ENCODE peak calls at places on chromosomes 13 and 19, in four cellular contexts. T, X, P and F are unnamed samples.

GRCh38 chr19:45186509-45187334 is 8.1 kb downstream of the BLOC1S3 start:
- DNase-seq in X (no peak), P (no peak), T (no peak), F (no peak)

GRCh38 chr19:2231621-2232221 is 4.4 kb downstream of the PLEKHJ1 start:
- DNase-seq in P (no peak), T (no peak), X (no peak), F (no peak)

GRCh38 chr13:73018336-73018735 is 40.5 kb upstream of the KLF5 start:
- DNase-seq in X (no peak), T (no peak), P (no peak), F (no peak)

GRCh38 chr13:112057736-112058518 is 9.0 kb upstream of the SOX1 start:
- DNase-seq in P (no peak), X (no peak), T (no peak), F (no peak)

GRCh38 chr13:97302611-97303010 is 80.5 kb downstream of the MBNL2 start:
- DNase-seq in T (no peak), P (no peak), X (no peak), F (no peak)

GRCh38 chr19:4584670-4585460 is 25.4 kb upstream of the SEMA6B start:
- DNase-seq in P (no peak), X (no peak), T (no peak), F (no peak)

GRCh38 chr13:110797230-110797877 is 83.9 kb downstream of the ING1 start:
- DNase-seq in X (no peak), T (no peak), P (no peak), F (no peak)

GRCh38 chr13:40389081-40389641 is 277.3 kb downstream of the FOXO1 start:
- DNase-seq in X (no peak), T (no peak), P (no peak), F (no peak)

GRCh38 chr19:51111606-51112005 is 3.4 kb upstream of the CTU1 start:
- DNase-seq in T (no peak), P (no peak), X (no peak), F (no peak)

GRCh38 chr13:95834134-95834765 is 157.3 kb downstream of the DNAJC3 start:
- DNase-seq in T (peak; percentile 70), P (no peak), X (peak; percentile 52), F (peak; percentile 33)

GRCh38 chr19:1211494-1212234 is 6.1 kb downstream of the STK11 start:
- DNase-seq in P (no peak), T (peak; percentile 66), X (peak; percentile 57), F (no peak)

GRCh38 chr13:112096959-112097358 is 30.0 kb downstream of the SOX1 start:
- DNase-seq in X (no peak), T (no peak), P (no peak), F (no peak)

GRCh38 chr13:112869202-112870061 is 99.6 kb upstream of the MCF2L start:
- DNase-seq in T (no peak), P (no peak), X (no peak), F (no peak)

GRCh38 chr13:113183450-113184129 is 24.9 kb downstream of the PCID2 start:
- DNase-seq in P (no peak), X (no peak), T (no peak), F (no peak)

GRCh38 chr19:41997121-41997850 is 3.3 kb upstream of the ATP1A3 start:
- DNase-seq in X (peak; percentile 23), T (no peak), P (no peak), F (no peak)

GRCh38 chr13:28494861-28495585 is at the start of gene FLT1:
- DNase-seq in X (peak; percentile 21), P (no peak), T (peak; percentile 77), F (no peak)

GRCh38 chr13:114043421-114044053 is 69.7 kb upstream of the C13orf46 start:
- DNase-seq in T (peak; percentile 91), X (no peak), P (peak; percentile 55), F (no peak)

GRCh38 chr19:18023596-18024212 is 15.7 kb downstream of the ARRDC2 start:
- DNase-seq in P (peak; percentile 84), T (peak; percentile 94), X (no peak), F (no peak)

GRCh38 chr19:33883869-33884519 is 87.3 kb downstream of the KCTD15 start:
- DNase-seq in X (no peak), T (no peak), P (no peak), F (no peak)

GRCh38 chr19:29121684-29122083 is 91.3 kb downstream of the UQCRFS1 start:
- DNase-seq in T (no peak), P (no peak), X (no peak), F (peak; percentile 5)

GRCh38 chr13:43787998-43788397 is 1.2 kb upstream of the ENOX1 start:
- DNase-seq in T (no peak), X (no peak), P (no peak), F (no peak)

GRCh38 chr13:99812611-99813010 is 159.0 kb downstream of the ZIC5 start:
- DNase-seq in P (no peak), X (no peak), T (no peak), F (no peak)

GRCh38 chr13:113170503-113170902 is 12.1 kb downstream of the PROZ start:
- DNase-seq in P (no peak), X (no peak), T (no peak), F (no peak)

GRCh38 chr19:52336976-52337375 is 933 bp downstream of the ZNF610 start:
- DNase-seq in P (no peak), T (no peak), X (no peak), F (no peak)

GRCh38 chr19:1313695-1314613 is 28.3 kb downstream of the EFNA2 start:
- DNase-seq in X (no peak), T (no peak), P (no peak), F (no peak)

GRCh38 chr19:1505991-1506881 is 6.6 kb downstream of the ADAMTSL5 start:
- DNase-seq in P (no peak), T (no peak), X (no peak), F (no peak)

GRCh38 chr13:22018297-22019210 is 347.7 kb downstream of the FGF9 start:
- DNase-seq in X (no peak), P (no peak), T (no peak), F (no peak)

GRCh38 chr13:65638572-65639168 is 1591.5 kb downstream of the PCDH9 start:
- DNase-seq in P (no peak), T (no peak), X (peak; percentile 2), F (peak; percentile 33)

GRCh38 chr13:47076536-47076935 is 179.7 kb upstream of the HTR2A start:
- DNase-seq in X (no peak), T (no peak), P (no peak), F (no peak)

GRCh38 chr19:35509861-35510625 is 3.4 kb downstream of the DMKN start:
- DNase-seq in X (peak; percentile 82), T (peak; percentile 76), P (no peak), F (peak; percentile 88)
- H3K4me3 ChIP-seq in X (peak overlapping the region; percentile 75), T (peak overlapping the region; percentile 47), P (peak overlapping the region; percentile 67), F (peak overlapping the region; percentile 96)

GRCh38 chr19:7987084-7987768 is 18.2 kb downstream of the ELAVL1 start:
- DNase-seq in P (no peak), T (no peak), X (no peak), F (no peak)
- H3K27ac ChIP-seq in P (no peak overlapping the region), T (no peak overlapping the region), X (no peak overlapping the region), F (no peak overlapping the region)

GRCh38 chr19:30853036-30853435 is 480.9 kb downstream of the ZNF536 start:
- DNase-seq in X (no peak), T (no peak), P (no peak), F (no peak)
- H3K4me3 ChIP-seq in X (no peak overlapping the region), T (no peak overlapping the region), P (no peak overlapping the region), F (no peak overlapping the region)

GRCh38 chr13:93025984-93026383 is 200.6 kb upstream of the GPC6 start:
- DNase-seq in P (no peak), X (no peak), T (no peak), F (no peak)

GRCh38 chr13:93023929-93024328 is 202.7 kb upstream of the GPC6 start:
- DNase-seq in T (no peak), X (no peak), P (no peak), F (no peak)

DNA sequence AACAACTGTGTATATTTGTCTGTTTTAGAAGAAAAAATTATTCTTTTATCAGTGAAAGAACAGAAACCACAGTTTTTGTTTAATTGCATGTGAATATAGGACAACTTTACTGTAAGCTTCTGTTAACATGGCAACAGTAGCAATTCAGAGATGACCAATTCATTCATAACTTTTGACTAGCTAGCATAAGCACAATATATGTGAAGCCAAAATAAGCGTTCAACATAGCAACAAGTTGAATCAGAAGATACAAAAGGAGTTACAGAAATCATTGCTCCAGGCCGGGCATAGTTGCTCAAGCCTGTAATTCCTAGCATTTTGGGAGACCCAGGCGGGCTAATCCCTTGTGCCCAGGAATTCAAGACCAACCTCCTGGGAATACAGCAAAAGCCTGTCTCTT is 197.1 kb upstream of the GPC6 start:
- DNase-seq in X (peak; percentile 17), T (no peak), P (no peak), F (no peak)
- H3K27ac ChIP-seq in X (no peak overlapping the region), T (no peak overlapping the region), P (no peak overlapping the region), F (no peak overlapping the region)

GRCh38 chr19:14383556-14383897 is 2.3 kb downstream of the ADGRE5 start:
- DNase-seq in P (no peak), T (no peak), X (no peak), F (no peak)
- H3K4me3 ChIP-seq in P (peak overlapping the region; percentile 92), T (peak overlapping the region; percentile 85), X (no peak overlapping the region), F (no peak overlapping the region)

GRCh38 chr13:31885994-31886393 is 145.6 kb upstream of the FRY start:
- DNase-seq in X (no peak), T (no peak), P (no peak), F (no peak)
- H3K27ac ChIP-seq in X (no peak overlapping the region), T (no peak overlapping the region), P (no peak overlapping the region), F (no peak overlapping the region)

GRCh38 chr19:56554272-56554869 is 12.9 kb upstream of the ZNF470 start:
- DNase-seq in P (no peak), X (no peak), T (no peak), F (no peak)
- H3K4me3 ChIP-seq in P (no peak overlapping the region), X (no peak overlapping the region), T (no peak overlapping the region), F (no peak overlapping the region)